ENCODE peak calls at places on chromosomes 11 and 22, in five cellular contexts. K, T, F, H and X are unnamed samples.

GRCh38 chr11:130534525-130534924 is 86.1 kb downstream of the ADAMTS15 start:
- DNase-seq in K (no peak), T (no peak), F (no peak), H (no peak), X (no peak)

GRCh38 chr11:18671246-18671645 is 27.3 kb upstream of the TMEM86A start:
- DNase-seq in K (no peak), T (no peak), F (no peak), H (no peak), X (no peak)

GRCh38 chr11:40722179-40722795 is 737.2 kb downstream of the LRRC4C start:
- DNase-seq in K (peak; percentile 44), T (peak; percentile 72), F (no peak), H (peak; percentile 15), X (peak; percentile 58)

GRCh38 chr11:134533511-134533910 is 121.5 kb upstream of the B3GAT1 start:
- DNase-seq in K (no peak), T (no peak), F (no peak), H (no peak), X (no peak)

GRCh38 chr11:40289370-40289769 is 1170.1 kb downstream of the LRRC4C start:
- DNase-seq in K (no peak), T (no peak), F (no peak), H (no peak), X (no peak)

GRCh38 chr22:24076091-24076867 is 65.2 kb downstream of the CABIN1 start:
- DNase-seq in K (no peak), T (no peak), F (no peak), H (no peak), X (no peak)

GRCh38 chr11:135027461-135027860 is 615.4 kb upstream of the B3GAT1 start:
- DNase-seq in K (no peak), T (peak; percentile 76), F (no peak), H (peak; percentile 12), X (peak; percentile 81)

GRCh38 chr22:25018009-25018408 is 65.5 kb downstream of the KIAA1671 start:
- DNase-seq in K (no peak), T (no peak), F (no peak), H (no peak), X (no peak)

GRCh38 chr22:27552863-27553262 is 248.7 kb downstream of the MN1 start:
- DNase-seq in K (no peak), T (no peak), F (no peak), H (no peak), X (no peak)

GRCh38 chr22:46047841-46048595 is 71.1 kb upstream of the WNT7B start:
- DNase-seq in K (no peak), T (no peak), F (no peak), H (no peak), X (no peak)

GRCh38 chr22:31092161-31092560 is 11.0 kb downstream of the SMTN start:
- DNase-seq in K (peak; percentile 15), T (no peak), F (no peak), H (no peak), X (no peak)

GRCh38 chr11:9565822-9566560 is 7.5 kb upstream of the WEE1 start:
- DNase-seq in K (peak; percentile 16), T (no peak), F (peak; percentile 100), H (peak; percentile 99), X (peak; percentile 69)

GRCh38 chr22:41613456-41613855 is 7.4 kb downstream of the DESI1 start:
- DNase-seq in K (no peak), T (no peak), F (no peak), H (peak; percentile 41), X (no peak)

GRCh38 chr22:37661160-37661924 is 2.8 kb downstream of the PDXP start:
- DNase-seq in K (peak; percentile 71), T (no peak), F (no peak), H (peak; percentile 90), X (no peak)

GRCh38 chr22:23149743-23150238 is 4.5 kb downstream of the RAB36 start:
- DNase-seq in K (no peak), T (no peak), F (no peak), H (no peak), X (no peak)

GRCh38 chr11:69905611-69906452 is 86.6 kb upstream of the FGF3 start:
- DNase-seq in K (peak; percentile 85), T (no peak), F (no peak), H (no peak), X (no peak)

GRCh38 chr11:105027671-105028070 is 4.7 kb upstream of the CASP5 start:
- DNase-seq in K (no peak), T (no peak), F (no peak), H (no peak), X (no peak)

DNA sequence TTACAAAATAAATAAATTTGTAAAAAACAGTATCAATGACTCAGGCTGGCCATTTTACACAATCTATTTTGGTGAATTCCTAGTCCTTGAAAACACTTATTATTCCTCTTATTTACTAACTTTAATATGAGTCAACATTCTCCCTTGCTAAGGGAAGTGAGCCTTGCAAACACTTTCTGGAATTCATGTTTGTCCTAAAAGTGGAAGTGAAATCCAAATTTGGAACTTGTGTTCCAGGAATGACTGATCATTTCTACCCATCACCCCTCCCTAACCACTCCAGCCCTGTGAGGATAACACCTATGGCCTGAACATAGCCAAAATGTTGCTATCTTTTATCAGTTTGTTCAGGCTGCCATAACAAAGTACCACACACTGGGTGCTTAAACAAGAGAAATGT is 83.1 kb downstream of the OR5AK2 start:
- DNase-seq in K (no peak), T (no peak), F (no peak), H (no peak), X (no peak)
- TF ChIP-seq JUND in K (no peak), T (no peak), F (no peak), H (no peak), X (no peak)

GRCh38 chr11:126080206-126080941 is 17.7 kb upstream of the CDON start:
- DNase-seq in K (peak; percentile 72), T (no peak), F (no peak), H (no peak), X (peak; percentile 88)
- TF ChIP-seq JUND in K (no peak), T (peak; percentile 5), F (no peak), H (no peak), X (no peak)

GRCh38 chr22:49619301-49619700 is 208.4 kb downstream of the BRD1 start:
- DNase-seq in K (no peak), T (no peak), F (no peak), H (no peak), X (no peak)
- TF ChIP-seq JUND in K (no peak), T (no peak), F (no peak), H (no peak), X (no peak)

DNA sequence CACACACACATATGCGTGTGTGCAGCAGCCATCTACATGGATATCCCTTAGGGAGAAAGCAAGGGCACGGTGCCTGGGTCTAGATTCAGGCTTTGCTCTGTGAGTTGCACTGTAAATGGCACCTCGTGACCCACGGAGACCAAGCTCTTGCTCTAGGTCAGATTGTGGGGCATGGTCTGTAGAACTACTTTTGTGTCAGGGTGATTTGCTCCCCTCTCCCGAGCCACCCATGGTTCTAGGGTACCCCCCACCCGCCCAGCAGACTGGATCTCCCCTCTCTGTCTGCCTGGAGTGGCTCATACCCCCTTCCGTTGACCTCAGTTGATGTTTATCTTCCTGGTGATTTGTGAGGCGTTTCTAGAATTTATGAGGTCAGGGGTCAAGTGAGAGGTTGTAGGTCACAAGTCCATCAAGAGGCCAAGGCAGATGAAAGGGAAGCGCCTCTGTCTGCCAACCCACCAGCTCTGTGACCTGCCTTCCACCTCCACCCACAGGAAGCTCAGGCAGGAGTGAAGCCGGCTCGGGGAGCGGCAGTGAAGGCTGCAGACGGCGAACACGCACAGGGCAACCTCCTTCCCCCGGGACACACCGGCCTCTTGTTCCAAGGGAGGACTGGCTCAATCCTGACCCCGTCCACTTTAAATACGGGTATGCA is 76.2 kb upstream of the TTLL12 start:
- DNase-seq in K (no peak), T (no peak), F (no peak), H (peak; percentile 85), X (no peak)
- TF ChIP-seq JUND in K (no peak), T (no peak), F (no peak), H (no peak), X (no peak)

GRCh38 chr11:61919113-61919840 is 1.9 kb upstream of the RAB3IL1 start:
- DNase-seq in K (no peak), T (peak; percentile 36), F (no peak), H (no peak), X (no peak)

GRCh38 chr11:61917043-61917356 is 366 bp downstream of the RAB3IL1 start:
- DNase-seq in K (no peak), T (no peak), F (no peak), H (no peak), X (no peak)

GRCh38 chr11:61917357-61918109 is at the start of gene RAB3IL1:
- DNase-seq in K (peak; percentile 94), T (peak; percentile 81), F (no peak), H (no peak), X (peak; percentile 41)

GRCh38 chr11:61919841-61920631 is 2.7 kb upstream of the RAB3IL1 start:
- DNase-seq in K (peak; percentile 11), T (peak; percentile 45), F (no peak), H (no peak), X (no peak)

GRCh38 chr11:61918251-61919112 is 1.1 kb upstream of the RAB3IL1 start:
- DNase-seq in K (peak; percentile 10), T (no peak), F (no peak), H (no peak), X (no peak)
- TF ChIP-seq JUND in K (no peak), T (no peak), F (no peak), H (no peak), X (no peak)

DNA sequence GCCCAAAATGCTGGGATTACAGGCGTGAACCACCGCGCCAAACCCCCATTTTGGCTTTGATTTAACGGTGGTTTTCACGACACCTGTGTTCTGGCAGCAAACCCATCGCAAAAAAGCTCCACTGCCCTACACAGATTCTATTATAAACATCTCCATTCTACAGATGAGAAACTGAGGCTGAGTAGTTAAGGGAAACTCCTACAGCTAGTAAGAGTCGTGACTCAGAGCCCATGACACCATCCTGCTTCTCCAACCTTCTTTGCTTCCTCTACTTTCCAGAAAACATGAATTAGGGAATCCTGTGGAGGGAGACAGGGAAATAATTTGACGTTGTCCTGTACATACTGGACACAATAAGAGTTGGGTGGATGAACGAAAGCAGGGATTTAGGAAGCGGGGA is 429 bp upstream of the SNX15 start:
- DNase-seq in K (no peak), T (no peak), F (no peak), H (no peak), X (no peak)
- TF ChIP-seq JUND in K (no peak), T (no peak), F (no peak), H (no peak), X (no peak)

DNA sequence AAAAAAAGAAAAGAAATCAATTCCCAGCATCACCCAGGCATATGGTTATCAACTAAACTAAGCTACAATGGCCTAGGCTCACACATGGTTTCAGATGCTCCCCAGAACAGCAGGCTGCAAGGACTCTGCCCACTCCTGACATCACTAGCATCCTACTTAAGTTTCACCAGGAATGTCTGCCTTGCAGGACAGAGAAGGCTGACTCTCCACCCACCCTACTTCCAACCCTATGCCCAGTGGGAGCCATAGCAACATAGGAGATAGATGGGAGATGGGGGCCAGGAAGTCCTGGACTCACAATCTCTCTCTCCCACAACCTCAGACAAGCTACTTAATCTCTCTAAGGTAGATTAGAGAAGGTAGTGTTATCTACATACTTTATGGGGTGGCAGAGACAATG is 586.2 kb downstream of the BUD13 start:
- DNase-seq in K (no peak), T (no peak), F (no peak), H (no peak), X (no peak)
- TF ChIP-seq JUND in K (no peak), T (no peak), F (no peak), H (no peak), X (no peak)

GRCh38 chr11:6703247-6704063 is 20.3 kb upstream of the MRPL17 start:
- DNase-seq in K (peak; percentile 45), T (no peak), F (peak; percentile 24), H (peak; percentile 64), X (peak; percentile 79)
- TF ChIP-seq JUND in K (no peak), T (no peak), F (no peak), H (no peak), X (no peak)

GRCh38 chr11:2540521-2541320 is 95.9 kb downstream of the KCNQ1 start:
- DNase-seq in K (no peak), T (no peak), F (no peak), H (no peak), X (no peak)
- TF ChIP-seq JUND in K (no peak), T (no peak), F (no peak), H (no peak), X (no peak)